ENCODE peak calls at places on chromosomes 11 and 22, in ten cellular contexts. E is NCI-H1930; A is tibial artery; U is NCI-H345; T is coronary artery; X is 8988T; V is mucosa of descending colon; Y is activated CD8-positive, alpha-beta memory T cell treated with anti-CD3 and anti-CD28 coated beads for 24 hours; H is endothelial cell; R is foreskin fibroblast. Q is an unnamed sample.

GRCh38 chr11:48109046-48109666 is 107.5 kb upstream of the OR4B1 start:
- DNase-seq in E (no peak), A (no peak), U (peak; percentile 45), T (peak; percentile 31), X (peak; percentile 57), V (no peak), Y (no peak), H (no peak), R (peak; percentile 69), Q (peak; percentile 46)

GRCh38 chr11:45885274-45885920 is at the start of gene MAPK8IP1:
- DNase-seq in E (peak; percentile 65), A (no peak), U (peak; percentile 73), T (no peak), X (peak; percentile 93), V (peak; percentile 61), Y (peak; percentile 83), H (peak; percentile 66), R (peak; percentile 69), Q (peak; percentile 85)

GRCh38 chr22:19892249-19892879 is 37.7 kb upstream of the GNB1L start:
- DNase-seq in E (no peak), A (no peak), U (no peak), T (no peak), X (no peak), V (no peak), Y (peak; percentile 86), H (no peak), R (no peak), Q (no peak)

GRCh38 chr22:45318558-45319318 is 9.0 kb downstream of the FAM118A start:
- DNase-seq in E (no peak), A (no peak), U (no peak), T (no peak), X (no peak), V (no peak), Y (peak; percentile 70), H (no peak), R (no peak), Q (peak; percentile 29)

GRCh38 chr22:35883028-35883620 is 145.5 kb downstream of the RBFOX2 start:
- DNase-seq in E (no peak), A (no peak), U (no peak), T (no peak), X (no peak), V (no peak), Y (no peak), H (peak; percentile 13), R (peak; percentile 73), Q (no peak)

GRCh38 chr22:49243335-49243734 is 584.3 kb downstream of the BRD1 start:
- DNase-seq in E (no peak), A (no peak), U (no peak), T (no peak), X (no peak), V (no peak), Y (no peak), H (no peak), R (no peak), Q (no peak)

GRCh38 chr22:37288521-37288920 is 6.2 kb downstream of the CYTH4 start:
- DNase-seq in E (no peak), A (no peak), U (no peak), T (no peak), X (no peak), V (no peak), Y (no peak), H (no peak), R (no peak), Q (no peak)

GRCh38 chr11:61736310-61736709 is 16.1 kb upstream of the MYRF start:
- DNase-seq in E (no peak), A (no peak), U (no peak), T (no peak), X (no peak), V (no peak), Y (no peak), H (no peak), R (no peak), Q (no peak)

GRCh38 chr22:26259510-26259909 is 90.2 kb downstream of the SEZ6L start:
- DNase-seq in E (no peak), A (no peak), U (no peak), T (no peak), X (no peak), V (peak; percentile 24), Y (no peak), H (peak; percentile 68), R (peak; percentile 35), Q (peak; percentile 12)

GRCh38 chr22:49107961-49108530 is 719.6 kb downstream of the BRD1 start:
- DNase-seq in E (no peak), A (no peak), U (no peak), T (no peak), X (no peak), V (no peak), Y (no peak), H (no peak), R (no peak), Q (no peak)

GRCh38 chr22:46090051-46090591 is 60.2 kb upstream of the PPARA start:
- DNase-seq in E (no peak), A (peak; percentile 42), U (no peak), T (peak; percentile 76), X (no peak), V (no peak), Y (no peak), H (no peak), R (no peak), Q (no peak)

GRCh38 chr11:75625970-75626691 is 42.7 kb downstream of the MAP6 start:
- DNase-seq in E (no peak), A (no peak), U (no peak), T (no peak), X (peak; percentile 56), V (peak; percentile 18), Y (no peak), H (no peak), R (peak; percentile 87), Q (peak; percentile 78)

GRCh38 chr11:13261600-13262061 is 16.0 kb upstream of the BMAL1 start:
- DNase-seq in E (no peak), A (no peak), U (no peak), T (no peak), X (no peak), V (no peak), Y (no peak), H (no peak), R (peak; percentile 84), Q (peak; percentile 58)

GRCh38 chr22:50399751-50400331 is 56.7 kb downstream of the PPP6R2 start:
- DNase-seq in E (no peak), A (peak; percentile 46), U (no peak), T (no peak), X (no peak), V (peak; percentile 59), Y (no peak), H (peak; percentile 51), R (peak; percentile 44), Q (peak; percentile 62)

Q was measured in AG08396.